ENCODE peak calls at places on chromosomes 1 and 21, in seven cellular contexts. P, H, G, M, C, N and A are unnamed samples.

GRCh38 chr1:62321438-62321837 is 2.2 kb upstream of the KANK4 start:
- DNase-seq in P (peak), H (no peak), G (no peak), M (no peak), C (no peak), N (no peak), A (no peak)

GRCh38 chr1:46187106-46187869 is 10.9 kb downstream of the POMGNT1 start:
- DNase-seq in P (no peak), H (no peak), G (no peak), M (no peak), C (no peak), N (no peak), A (no peak)

GRCh38 chr21:45588086-45588825 is 46.0 kb upstream of the SLC19A1 start:
- DNase-seq in P (no peak), H (no peak), G (no peak), M (no peak), C (no peak), N (no peak), A (no peak)

GRCh38 chr1:117967900-117968299 is 38.4 kb downstream of the WDR3 start:
- DNase-seq in P (no peak), H (peak), G (no peak), M (no peak), C (no peak), N (no peak), A (peak)

GRCh38 chr1:233168384-233168783 is 127.1 kb downstream of the PCNX2 start:
- DNase-seq in P (no peak), H (no peak), G (no peak), M (no peak), C (no peak), N (no peak), A (no peak)

GRCh38 chr1:1778827-1779675 is 781 bp upstream of the NADK start:
- DNase-seq in P (peak), H (no peak), G (no peak), M (peak), C (peak), N (peak), A (peak)

GRCh38 chr21:17732306-17732705 is 86.8 kb downstream of the C21orf91 start:
- DNase-seq in P (no peak), H (peak), G (no peak), M (no peak), C (no peak), N (no peak), A (no peak)

GRCh38 chr1:88286716-88287115 is 397.4 kb upstream of the PKN2 start:
- DNase-seq in P (no peak), H (no peak), G (no peak), M (no peak), C (no peak), N (no peak), A (no peak)

GRCh38 chr1:49026230-49026811 is 249.6 kb upstream of the BEND5 start:
- DNase-seq in P (no peak), H (no peak), G (no peak), M (no peak), C (no peak), N (no peak), A (no peak)

GRCh38 chr1:9758559-9759121 is 65.1 kb downstream of the CLSTN1 start:
- DNase-seq in P (no peak), H (no peak), G (no peak), M (no peak), C (no peak), N (no peak), A (no peak)

GRCh38 chr1:94852758-94853157 is 32.6 kb downstream of the SLC44A3 start:
- DNase-seq in P (no peak), H (no peak), G (no peak), M (no peak), C (no peak), N (no peak), A (no peak)

GRCh38 chr1:230992100-230992774 is 13.3 kb downstream of the ARV1 start:
- DNase-seq in P (no peak), H (no peak), G (no peak), M (no peak), C (no peak), N (no peak), A (peak)

GRCh38 chr1:236021424-236022135 is 43.3 kb downstream of the NID1 start:
- DNase-seq in P (no peak), H (no peak), G (no peak), M (no peak), C (no peak), N (no peak), A (no peak)

GRCh38 chr1:66628951-66629350 is 95.0 kb downstream of the SGIP1 start:
- DNase-seq in P (no peak), H (no peak), G (no peak), M (no peak), C (no peak), N (no peak), A (no peak)

GRCh38 chr1:19066874-19067186 is 110.4 kb upstream of the IFFO2 start:
- DNase-seq in P (no peak), H (no peak), G (no peak), M (no peak), C (no peak), N (no peak), A (no peak)

GRCh38 chr1:116666090-116666489 is 1.4 kb downstream of the IGSF3 start:
- DNase-seq in P (no peak), H (peak), G (no peak), M (no peak), C (no peak), N (no peak), A (no peak)

GRCh38 chr1:111209622-111210021 is 9.2 kb upstream of the DENND2D start:
- DNase-seq in P (no peak), H (no peak), G (no peak), M (no peak), C (no peak), N (no peak), A (no peak)

GRCh38 chr1:162213281-162213909 is 143.9 kb downstream of the NOS1AP start:
- DNase-seq in P (no peak), H (no peak), G (no peak), M (no peak), C (no peak), N (peak), A (peak)

GRCh38 chr1:234201600-234201999 is 171.7 kb upstream of the COA6 start:
- DNase-seq in P (no peak), H (no peak), G (no peak), M (no peak), C (no peak), N (no peak), A (no peak)

GRCh38 chr1:6440198-6441126 is 15.9 kb downstream of the ESPN start:
- DNase-seq in P (no peak), H (peak), G (peak), M (peak), C (no peak), N (peak), A (no peak)

GRCh38 chr1:248850536-248851251 is 8.2 kb downstream of the ZNF692 start:
- DNase-seq in P (no peak), H (no peak), G (no peak), M (no peak), C (no peak), N (no peak), A (no peak)

GRCh38 chr1:53735681-53736080 is 3.3 kb downstream of the GLIS1 start:
- DNase-seq in P (no peak), H (no peak), G (no peak), M (no peak), C (no peak), N (no peak), A (no peak)

GRCh38 chr1:9426291-9426711 is 113.0 kb upstream of the SLC25A33 start:
- DNase-seq in P (no peak), H (no peak), G (no peak), M (no peak), C (peak), N (no peak), A (no peak)

GRCh38 chr1:4796161-4796998 is 142.0 kb downstream of the AJAP1 start:
- DNase-seq in P (no peak), H (no peak), G (no peak), M (no peak), C (peak), N (no peak), A (no peak)

GRCh38 chr1:207844374-207844773 is 66.6 kb downstream of the CD34 start:
- DNase-seq in P (no peak), H (no peak), G (no peak), M (no peak), C (no peak), N (no peak), A (no peak)

GRCh38 chr1:185813401-185813979 is 79.3 kb downstream of the HMCN1 start:
- DNase-seq in P (peak), H (peak), G (peak), M (no peak), C (no peak), N (peak), A (peak)

GRCh38 chr1:177809844-177810243 is 160.0 kb downstream of the SEC16B start:
- DNase-seq in P (no peak), H (no peak), G (no peak), M (no peak), C (peak), N (no peak), A (no peak)

GRCh38 chr1:183443466-183443865 is 25.3 kb upstream of the NMNAT2 start:
- DNase-seq in P (no peak), H (no peak), G (no peak), M (no peak), C (no peak), N (no peak), A (no peak)

GRCh38 chr21:25501996-25502665 is 105.2 kb downstream of the MRPL39 start:
- DNase-seq in P (no peak), H (no peak), G (no peak), M (no peak), C (peak), N (no peak), A (no peak)

GRCh38 chr1:2358072-2358471 is 33.3 kb downstream of the MORN1 start:
- DNase-seq in P (no peak), H (no peak), G (no peak), M (no peak), C (no peak), N (no peak), A (no peak)

GRCh38 chr21:40049959-40050290 is 182.7 kb downstream of the PCP4 start:
- DNase-seq in P (no peak), H (no peak), G (no peak), M (no peak), C (no peak), N (no peak), A (no peak)

GRCh38 chr1:214107322-214108096 is 119.7 kb downstream of the PROX1 start:
- DNase-seq in P (no peak), H (no peak), G (no peak), M (no peak), C (no peak), N (no peak), A (no peak)

GRCh38 chr1:12447849-12448312 is 170.1 kb downstream of the DHRS3 start:
- DNase-seq in P (no peak), H (no peak), G (no peak), M (no peak), C (no peak), N (peak), A (no peak)

GRCh38 chr1:172429324-172430127 is 9.0 kb downstream of the C1orf105 start:
- DNase-seq in P (peak), H (peak), G (peak), M (no peak), C (peak), N (peak), A (peak)

GRCh38 chr1:172431721-172432192 is 11.3 kb downstream of the C1orf105 start:
- DNase-seq in P (no peak), H (no peak), G (no peak), M (no peak), C (no peak), N (peak), A (no peak)

GRCh38 chr1:172431224-172431623 is 10.7 kb downstream of the C1orf105 start:
- DNase-seq in P (no peak), H (no peak), G (no peak), M (no peak), C (no peak), N (no peak), A (no peak)

GRCh38 chr1:172427191-172427590 is 6.7 kb downstream of the C1orf105 start:
- DNase-seq in P (no peak), H (no peak), G (no peak), M (no peak), C (no peak), N (no peak), A (no peak)

GRCh38 chr1:172430128-172430454 is 9.6 kb downstream of the C1orf105 start:
- DNase-seq in P (no peak), H (no peak), G (no peak), M (no peak), C (no peak), N (no peak), A (no peak)
- TF ChIP-seq JUND in P (no peak), H (no peak), G (no peak), M (no peak), C (no peak), N (no peak), A (no peak)

GRCh38 chr21:14968029-14968428 is 96.8 kb downstream of the NRIP1 start:
- DNase-seq in P (no peak), H (no peak), G (no peak), M (no peak), C (no peak), N (no peak), A (no peak)
- TF ChIP-seq JUND in P (no peak), H (no peak), G (no peak), M (no peak), C (no peak), N (no peak), A (no peak)

DNA sequence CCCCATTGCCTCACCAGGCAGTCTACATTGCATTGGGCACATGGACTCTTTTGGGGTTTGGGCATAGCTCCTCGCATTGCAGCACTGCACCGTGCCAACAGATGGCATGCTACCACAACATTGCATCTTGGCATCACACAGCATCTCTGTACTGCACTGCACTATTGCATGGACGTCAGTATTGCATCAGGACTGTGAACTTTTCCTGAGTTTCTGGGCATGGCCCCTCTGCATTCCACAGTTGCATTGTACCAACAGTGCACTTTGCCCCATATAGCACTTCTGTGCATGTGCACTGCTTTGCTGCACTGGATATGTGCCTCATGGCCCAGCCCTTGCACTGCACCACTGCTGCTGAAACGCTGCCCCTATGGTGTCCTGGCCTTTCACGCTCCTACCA is 9.6 kb downstream of the PTPRU start:
- DNase-seq in P (no peak), H (peak), G (no peak), M (no peak), C (no peak), N (peak), A (peak)
- TF ChIP-seq JUND in P (no peak), H (no peak), G (no peak), M (no peak), C (no peak), N (no peak), A (no peak)

GRCh38 chr1:23613191-23614126 is 54.2 kb upstream of the ID3 start:
- DNase-seq in P (no peak), H (no peak), G (no peak), M (no peak), C (no peak), N (no peak), A (no peak)
- TF ChIP-seq JUND in P (no peak), H (no peak), G (no peak), M (no peak), C (no peak), N (no peak), A (no peak)

DNA sequence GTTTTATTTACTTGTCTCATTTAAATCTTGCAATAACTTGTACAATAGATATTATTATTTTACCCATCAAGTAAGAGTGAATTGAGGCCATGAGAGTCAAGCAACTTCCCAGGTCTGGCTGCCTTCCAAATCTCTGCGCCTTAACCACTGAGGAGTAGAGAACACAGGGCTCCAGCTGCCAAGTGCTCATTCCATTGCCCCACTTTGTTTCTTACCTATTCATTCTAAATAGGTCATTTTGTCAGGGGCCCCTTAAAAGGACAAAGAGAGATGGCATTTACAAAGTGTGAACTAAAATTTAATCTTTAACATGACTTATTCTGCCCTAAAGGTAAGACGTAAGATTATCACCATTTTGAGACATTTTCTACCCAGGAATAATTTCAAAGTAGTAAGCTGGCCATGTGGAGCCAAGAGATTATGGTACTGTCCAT is 3.5 kb downstream of the PPP1R15B start:
- DNase-seq in P (no peak), H (peak), G (no peak), M (peak), C (no peak), N (no peak), A (peak)
- TF ChIP-seq JUND in P (no peak), H (no peak), G (no peak), M (no peak), C (no peak), N (no peak), A (no peak)

GRCh38 chr1:238710697-238711096 is 675.7 kb upstream of the CHRM3 start:
- DNase-seq in P (no peak), H (no peak), G (no peak), M (no peak), C (no peak), N (no peak), A (no peak)
- TF ChIP-seq JUND in P (no peak), H (no peak), G (no peak), M (no peak), C (no peak), N (no peak), A (no peak)

DNA sequence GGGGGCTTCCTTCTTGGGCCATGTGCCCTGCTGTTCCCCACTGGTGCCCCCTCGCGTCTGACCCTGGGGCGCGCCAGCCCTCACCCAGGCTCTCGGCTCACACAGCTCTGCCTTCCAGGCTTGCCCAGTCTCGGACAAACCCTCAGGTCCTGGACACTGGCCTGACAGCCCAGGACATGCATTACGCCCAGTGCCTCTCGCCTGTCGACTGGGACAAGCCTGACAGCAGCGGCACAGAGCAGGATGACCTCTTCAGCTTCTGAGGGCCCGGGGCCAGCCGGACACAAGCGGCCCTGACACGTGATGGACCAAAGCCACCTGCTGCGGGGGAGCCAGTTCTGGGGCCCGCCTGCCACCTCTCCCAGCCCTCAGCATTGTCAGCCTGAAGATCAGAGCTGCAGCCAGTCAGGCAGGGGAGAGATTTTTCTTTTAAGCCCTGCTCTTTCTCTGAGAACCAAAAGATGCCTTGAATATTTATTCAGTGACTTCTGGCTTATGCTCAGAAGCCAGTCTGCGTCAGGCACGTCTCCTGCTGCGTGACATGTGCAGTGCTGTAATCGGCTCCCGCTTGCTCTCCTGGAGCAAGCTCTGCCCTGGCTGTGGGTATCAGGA is 23.4 kb downstream of the LDLRAP1 start:
- DNase-seq in P (no peak), H (peak), G (no peak), M (no peak), C (no peak), N (no peak), A (peak)
- TF ChIP-seq JUND in P (no peak), H (no peak), G (no peak), M (no peak), C (no peak), N (no peak), A (no peak)

GRCh38 chr1:50232271-50232670 is 123.6 kb downstream of the ELAVL4 start:
- DNase-seq in P (no peak), H (no peak), G (no peak), M (no peak), C (no peak), N (no peak), A (no peak)

GRCh38 chr1:50231209-50231608 is 122.5 kb downstream of the ELAVL4 start:
- DNase-seq in P (no peak), H (peak), G (no peak), M (no peak), C (no peak), N (no peak), A (no peak)

GRCh38 chr1:50236656-50237055 is 127.9 kb downstream of the ELAVL4 start:
- DNase-seq in P (no peak), H (no peak), G (no peak), M (no peak), C (no peak), N (no peak), A (no peak)

GRCh38 chr1:50237081-50237480 is 128.4 kb downstream of the ELAVL4 start:
- DNase-seq in P (no peak), H (no peak), G (no peak), M (no peak), C (no peak), N (no peak), A (no peak)
- TF ChIP-seq JUND in P (no peak), H (no peak), G (no peak), M (no peak), C (no peak), N (no peak), A (no peak)

GRCh38 chr1:174791863-174792262 is 207.9 kb upstream of the CACYBP start:
- DNase-seq in P (no peak), H (no peak), G (no peak), M (no peak), C (no peak), N (no peak), A (no peak)
- TF ChIP-seq JUND in P (no peak), H (no peak), G (peak), M (no peak), C (no peak), N (no peak), A (no peak)

DNA sequence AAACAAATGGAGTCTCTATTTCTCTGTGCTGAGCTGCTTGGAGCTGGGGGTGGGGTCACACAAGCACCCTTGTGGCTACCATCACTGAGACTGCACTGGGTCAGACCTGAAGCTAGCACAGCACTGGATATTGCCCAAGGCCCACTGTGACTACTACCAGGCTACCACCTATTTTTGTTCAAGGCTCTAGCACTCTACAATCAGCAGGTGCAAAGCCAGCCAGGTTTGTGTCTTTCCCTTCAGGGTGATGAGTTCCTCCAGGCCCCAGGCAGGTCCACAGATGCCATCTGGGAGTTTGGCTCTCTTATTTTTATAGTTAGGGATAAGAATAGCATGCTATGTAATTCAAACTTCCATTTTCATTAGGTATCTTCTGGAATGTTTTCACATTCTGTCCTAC is 23.5 kb downstream of the ADCY10 start:
- DNase-seq in P (no peak), H (no peak), G (no peak), M (no peak), C (no peak), N (no peak), A (no peak)
- TF ChIP-seq JUND in P (no peak), H (no peak), G (no peak), M (no peak), C (no peak), N (no peak), A (no peak)